ENCODE peak calls at places on chromosomes 16 and 17, in seven cellular contexts. H is tibial nerve, J is tibial artery, Q is astrocyte of the spinal cord, A is fibroblast of villous mesenchyme, I is ovary, P is bronchial epithelial cell. K is an unnamed sample.

GRCh38 chr17:1379208-1379929 is 20.7 kb downstream of the YWHAE start:
- DNase-seq in P (no peak), J (no peak), I (no peak), Q (no peak), A (no peak), H (no peak), K (no peak)

GRCh38 chr16:81831722-81832126 is 52.6 kb downstream of the PLCG2 start:
- DNase-seq in I (peak), A (no peak), J (peak), P (no peak), Q (no peak), H (no peak), K (no peak)

GRCh38 chr16:379183-379960 is 2.4 kb downstream of the PGAP6 start:
- DNase-seq in H (no peak), A (no peak), P (no peak), Q (no peak), J (no peak), I (no peak), K (no peak)

GRCh38 chr17:38330941-38331411 is 12.8 kb downstream of the GPR179 start:
- DNase-seq in J (no peak), H (no peak), A (no peak), I (no peak), Q (no peak), P (no peak), K (no peak)

GRCh38 chr16:9948933-9949332 is 233.3 kb downstream of the GRIN2A start:
- DNase-seq in A (no peak), P (no peak), J (no peak), H (no peak), Q (no peak), I (no peak), K (no peak)

GRCh38 chr16:29820730-29821662 is 734 bp downstream of the MVP start:
- DNase-seq in P (peak), J (peak), Q (no peak), H (no peak), A (no peak), I (peak), K (peak)

GRCh38 chr17:82121660-82122629 is 23.9 kb upstream of the FASN start:
- DNase-seq in Q (no peak), P (no peak), I (no peak), A (peak), J (no peak), H (no peak), K (no peak)

GRCh38 chr17:31329221-31329620 is 7.8 kb upstream of the EVI2A start:
- DNase-seq in P (peak), I (no peak), Q (no peak), J (no peak), H (no peak), A (no peak), K (no peak)

GRCh38 chr17:79182176-79183160 is 107.8 kb downstream of the ENGASE start:
- DNase-seq in H (no peak), Q (no peak), J (no peak), P (no peak), A (no peak), I (no peak), K (no peak)

GRCh38 chr17:79185671-79186070 is 111.0 kb downstream of the ENGASE start:
- DNase-seq in Q (no peak), H (no peak), A (no peak), J (no peak), P (no peak), I (no peak), K (no peak)

GRCh38 chr17:79186406-79186805 is 111.8 kb downstream of the ENGASE start:
- DNase-seq in P (no peak), Q (no peak), A (no peak), J (no peak), H (no peak), I (no peak), K (no peak)

GRCh38 chr17:79180358-79181005 is 105.9 kb downstream of the ENGASE start:
- DNase-seq in J (no peak), I (no peak), A (no peak), Q (no peak), H (no peak), P (no peak), K (no peak)

GRCh38 chr17:79183221-79184158 is 108.9 kb downstream of the ENGASE start:
- DNase-seq in I (no peak), A (no peak), J (no peak), H (no peak), Q (no peak), P (no peak), K (no peak)
- H3K4me3 ChIP-seq in I (no peak), A (no peak), J (no peak), H (no peak), Q (no peak), P (no peak), K (no peak)

DNA sequence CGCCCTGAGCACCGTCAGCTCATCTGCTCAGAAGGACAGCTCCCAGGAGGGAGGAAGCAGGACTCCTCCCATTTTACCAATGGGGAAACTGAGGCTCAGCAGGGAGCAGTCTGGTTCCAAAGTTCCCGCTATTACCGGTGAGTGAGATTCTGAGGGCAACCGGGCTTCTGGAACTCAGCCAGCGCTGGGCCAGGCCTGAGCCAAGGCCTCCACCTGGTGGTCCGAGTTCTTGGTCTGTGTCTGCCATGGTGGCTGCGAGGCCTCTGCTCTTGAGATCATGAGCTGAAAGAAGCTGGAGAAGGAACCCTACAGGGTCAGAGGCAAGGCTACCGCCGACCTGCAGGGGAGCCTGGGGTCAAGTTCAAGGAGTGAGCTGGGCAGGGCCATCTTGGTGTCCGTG is 110.8 kb upstream of the GSE1 start:
- DNase-seq in I (no peak), Q (no peak), J (no peak), P (no peak), H (no peak), A (no peak), K (no peak)
- TF ChIP-seq CTCF in I (no peak), Q (no peak), J (no peak), P (no peak), H (no peak), A (no peak), K (no peak)

DNA sequence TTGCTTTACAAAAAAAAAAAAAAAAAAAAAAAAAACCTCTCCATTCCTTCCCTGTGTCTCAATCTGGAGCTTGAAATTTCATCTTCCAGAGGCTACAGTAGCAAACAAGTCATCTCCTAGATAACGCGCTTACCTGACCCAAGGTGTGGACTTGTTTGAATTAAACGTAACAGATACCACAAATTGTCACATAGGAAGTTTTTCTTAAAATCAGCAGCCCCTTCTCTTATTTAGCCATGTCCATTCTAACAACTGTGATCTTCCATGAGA is 2.0 kb downstream of the STAT5B start:
- DNase-seq in I (no peak), P (no peak), H (no peak), J (no peak), Q (no peak), A (no peak), K (no peak)
- H3K4me3 ChIP-seq in I (no peak), P (no peak), H (no peak), J (no peak), Q (no peak), A (no peak), K (no peak)

DNA sequence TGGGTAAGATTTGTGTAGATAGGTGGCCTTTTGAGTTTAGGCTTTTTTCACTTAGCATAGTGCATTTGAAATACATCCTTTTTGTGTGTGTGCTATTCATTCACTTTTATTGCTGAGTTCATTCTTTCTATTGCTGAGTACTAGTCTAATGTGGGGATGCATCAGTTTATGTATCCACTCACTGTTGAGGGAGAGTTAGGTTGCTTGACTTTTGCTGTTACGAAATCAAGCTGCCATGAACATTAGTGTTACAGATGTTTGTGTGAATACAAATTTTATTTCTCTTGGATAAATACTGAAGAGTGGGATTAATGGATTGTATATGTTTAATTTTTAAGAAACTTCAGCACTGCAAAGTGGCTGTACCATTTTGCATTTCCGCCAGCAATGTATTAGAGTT is 74.3 kb downstream of the SPECC1 start:
- DNase-seq in H (no peak), I (no peak), J (no peak), P (peak), Q (no peak), A (peak), K (peak)
- TF ChIP-seq CTCF in H (no peak), I (no peak), J (no peak), P (no peak), Q (no peak), A (no peak), K (no peak)

K was measured in fibroblast of the aortic adventitia.